ENCODE peak calls at places on chromosome 17, in four cellular contexts. H is heart left ventricle, S is ovary, V is breast epithelium. K is an unnamed sample.

GRCh38 chr17:36612323-36612722 is 10.9 kb downstream of the MRM1 start:
- DNase-seq in H (no peak), S (no peak), V (no peak), K (no peak)

GRCh38 chr17:80854220-80854619 is 137.4 kb upstream of the CHMP6 start:
- DNase-seq in H (no peak), S (no peak), V (no peak), K (no peak)

GRCh38 chr17:80737106-80738019 is 192.7 kb downstream of the RPTOR start:
- DNase-seq in H (no peak), S (no peak), V (no peak), K (no peak)

GRCh38 chr17:21162394-21162775 is 35.6 kb downstream of the DHRS7B start:
- DNase-seq in H (no peak), S (no peak), V (no peak), K (no peak)

GRCh38 chr17:45302649-45303173 is 14.1 kb downstream of the MAP3K14 start:
- DNase-seq in H (peak; percentile 72), S (peak; percentile 68), V (no peak), K (no peak)

GRCh38 chr17:14886200-14886739 is 378.9 kb downstream of the PMP22 start:
- DNase-seq in H (no peak), S (no peak), V (no peak), K (no peak)

GRCh38 chr17:54969658-54970572 is 1.4 kb downstream of the STXBP4 start:
- DNase-seq in H (no peak), S (no peak), V (no peak), K (no peak)

GRCh38 chr17:17684901-17685774 is 3.9 kb downstream of the RAI1 start:
- DNase-seq in H (no peak), S (no peak), V (no peak), K (peak; percentile 26)

GRCh38 chr17:68591583-68591982 is 9.6 kb downstream of the FAM20A start:
- DNase-seq in H (peak; percentile 41), S (peak; percentile 67), V (no peak), K (no peak)

GRCh38 chr17:73307130-73307529 is 4.7 kb downstream of the CDC42EP4 start:
- DNase-seq in H (peak; percentile 55), S (no peak), V (peak; percentile 62), K (no peak)

GRCh38 chr17:68509151-68510057 is 2.8 kb upstream of the PRKAR1A start:
- DNase-seq in H (peak; percentile 82), S (peak; percentile 59), V (no peak), K (peak; percentile 88)

GRCh38 chr17:76268015-76268749 is 3.0 kb downstream of the UBALD2 start:
- DNase-seq in H (peak; percentile 87), S (no peak), V (peak; percentile 84), K (peak; percentile 86)
- TF ChIP-seq POLR2A in H (no peak), S (no peak), V (peak; percentile 14), K (no peak)

GRCh38 chr17:82267575-82268379 is 5.7 kb downstream of the CSNK1D start:
- DNase-seq in H (peak; percentile 95), S (peak; percentile 87), V (peak; percentile 92), K (peak; percentile 98)
- H3K4me3 ChIP-seq in H (peak overlapping the region; percentile 23), S (peak overlapping the region; percentile 22), V (peak overlapping the region; percentile 47), K (no peak overlapping the region)

GRCh38 chr17:2003525-2003924 is 21.6 kb downstream of the RTN4RL1 start:
- DNase-seq in H (no peak), S (no peak), V (no peak), K (no peak)

GRCh38 chr17:1999557-2000251 is 25.4 kb downstream of the RTN4RL1 start:
- DNase-seq in H (peak; percentile 76), S (peak; percentile 74), V (peak; percentile 50), K (no peak)

GRCh38 chr17:2004435-2004952 is 20.6 kb downstream of the RTN4RL1 start:
- DNase-seq in H (no peak), S (peak; percentile 78), V (no peak), K (no peak)

GRCh38 chr17:1998426-1998784 is 26.7 kb downstream of the RTN4RL1 start:
- DNase-seq in H (no peak), S (peak; percentile 65), V (no peak), K (no peak)

GRCh38 chr17:2002767-2003329 is 22.3 kb downstream of the RTN4RL1 start:
- DNase-seq in H (no peak), S (no peak), V (no peak), K (no peak)
- TF ChIP-seq POLR2A in H (no peak), S (no peak), V (no peak), K (no peak)

GRCh38 chr17:15943971-15944719 is 785 bp upstream of the ADORA2B start:
- DNase-seq in H (peak; percentile 33), S (no peak), V (no peak), K (no peak)
- H3K4me3 ChIP-seq in H (peak overlapping the region; percentile 61), S (peak overlapping the region; percentile 40), V (peak overlapping the region; percentile 77), K (peak overlapping the region; percentile 45)

GRCh38 chr17:28744802-28745051 is 916 bp downstream of the TRAF4 start:
- DNase-seq in H (no peak), S (no peak), V (no peak), K (no peak)

GRCh38 chr17:28741358-28742349 is 2.2 kb upstream of the TRAF4 start:
- DNase-seq in H (no peak), S (peak; percentile 33), V (no peak), K (no peak)

GRCh38 chr17:28745052-28745776 is 1.4 kb downstream of the TRAF4 start:
- DNase-seq in H (peak; percentile 42), S (peak; percentile 74), V (peak; percentile 78), K (no peak)

GRCh38 chr17:28744104-28744801 is 442 bp downstream of the TRAF4 start:
- DNase-seq in H (no peak), S (peak; percentile 83), V (peak; percentile 50), K (no peak)

GRCh38 chr17:28743243-28744103 is at the start of gene TRAF4:
- DNase-seq in H (peak; percentile 88), S (peak; percentile 87), V (peak; percentile 77), K (peak; percentile 69)
- TF ChIP-seq POLR2A in H (no peak), S (peak; percentile 96), V (peak; percentile 44), K (peak; percentile 58)

DNA sequence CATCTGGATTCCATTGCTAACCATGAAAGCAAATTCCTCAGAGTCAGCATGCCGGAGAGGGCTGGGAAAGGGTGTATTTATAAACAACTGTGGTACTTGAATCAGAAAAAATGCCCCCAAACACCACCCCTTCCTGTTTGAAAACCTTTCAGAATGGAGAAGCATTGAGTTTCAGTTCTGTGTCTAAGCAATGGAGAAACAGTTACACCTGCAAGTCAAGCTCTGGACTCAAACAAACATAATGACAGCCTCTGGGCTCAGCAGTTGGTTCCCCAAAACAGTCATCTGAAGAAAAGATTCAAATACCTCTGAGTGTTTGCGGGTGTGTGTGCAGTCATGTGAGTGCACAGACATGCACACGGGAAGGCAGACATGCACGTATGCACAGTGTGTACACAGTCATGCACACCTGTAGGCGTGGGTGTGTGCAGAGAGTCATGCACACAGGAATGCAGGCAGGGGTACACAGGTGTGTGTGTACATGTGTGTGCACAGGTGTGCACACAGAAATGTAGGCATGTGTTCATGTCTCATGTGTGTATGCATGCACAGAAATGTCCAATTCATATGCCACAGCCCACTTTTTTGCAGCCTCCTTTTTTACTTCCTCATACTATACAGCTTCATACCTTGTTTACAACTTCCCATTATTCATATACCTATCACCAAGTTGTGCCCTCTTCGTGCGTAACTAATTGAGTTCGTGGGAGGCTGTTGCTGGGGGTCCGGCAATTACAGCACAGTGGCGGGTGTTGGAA is 266.3 kb downstream of the ENGASE start:
- DNase-seq in H (no peak), S (no peak), V (no peak), K (no peak)
- H3K4me3 ChIP-seq in H (no peak overlapping the region), S (no peak overlapping the region), V (no peak overlapping the region), K (no peak overlapping the region)

K was measured in lower leg skin.